ENCODE peak calls at places on chromosomes 1 and 21, in four cellular contexts. D is cerebellum, U is anterior cingulate cortex, F is Ammon's horn. C is an unnamed sample.

GRCh38 chr1:208166340-208167138 is 77.6 kb downstream of the PLXNA2 start:
- DNase-seq in U (no peak), D (no peak), F (no peak), C (no peak)

GRCh38 chr1:95924684-95925083 is 690.7 kb downstream of the RWDD3 start:
- DNase-seq in F (no peak), D (no peak), U (no peak), C (no peak)

GRCh38 chr1:208098758-208099157 is 145.4 kb downstream of the PLXNA2 start:
- DNase-seq in D (no peak), U (no peak), F (no peak), C (no peak)

GRCh38 chr1:119332626-119333025 is 36.0 kb upstream of the HAO2 start:
- DNase-seq in U (no peak), D (no peak), F (no peak), C (no peak)

GRCh38 chr1:181353526-181353925 is 129.8 kb upstream of the CACNA1E start:
- DNase-seq in D (no peak), U (no peak), F (no peak), C (no peak)

GRCh38 chr1:169180167-169180566 is 73.7 kb downstream of the ATP1B1 start:
- DNase-seq in F (no peak), D (no peak), U (no peak), C (no peak)

GRCh38 chr1:179781962-179782361 is 38.9 kb downstream of the FAM163A start:
- DNase-seq in U (no peak), D (no peak), F (no peak), C (no peak)

GRCh38 chr21:28632718-28633408 is 359.8 kb downstream of the LTN1 start:
- DNase-seq in D (no peak), U (no peak), F (no peak), C (no peak)

GRCh38 chr1:13779930-13780329 is 79.9 kb downstream of the PRDM2 start:
- DNase-seq in D (no peak), F (no peak), U (no peak), C (no peak)

GRCh38 chr1:2478100-2478499 is 2.0 kb downstream of the PLCH2 start:
- DNase-seq in U (no peak), D (no peak), F (no peak), C (no peak)

GRCh38 chr1:34408011-34408410 is 231.3 kb downstream of the C1orf94 start:
- DNase-seq in D (no peak), U (no peak), F (no peak), C (no peak)

GRCh38 chr1:61184035-61184713 is 101.8 kb downstream of the NFIA start:
- DNase-seq in U (peak), F (peak), D (peak), C (peak)

GRCh38 chr21:34185051-34185750 is 111.8 kb downstream of the MRPS6 start:
- DNase-seq in F (no peak), D (no peak), U (no peak), C (no peak)

GRCh38 chr1:51316113-51316763 is 14.1 kb downstream of the TTC39A start:
- DNase-seq in F (no peak), U (no peak), D (no peak), C (no peak)

GRCh38 chr21:33937146-33937545 is 21.5 kb upstream of the ATP5PO start:
- DNase-seq in U (no peak), D (no peak), F (no peak), C (no peak)

GRCh38 chr1:235468970-235469369 is 35.3 kb downstream of the B3GALNT2 start:
- DNase-seq in D (no peak), U (no peak), F (no peak), C (no peak)

GRCh38 chr1:47226121-47226977 is 5.7 kb downstream of the TAL1 start:
- DNase-seq in D (no peak), F (no peak), U (no peak), C (no peak)

GRCh38 chr1:15799928-15800835 is 7.3 kb downstream of the UQCRHL start:
- DNase-seq in F (peak), D (peak), U (no peak), C (no peak)

GRCh38 chr21:29610960-29611359 is 312.2 kb downstream of the BACH1 start:
- DNase-seq in D (no peak), F (no peak), U (no peak), C (no peak)

GRCh38 chr21:42677339-42678117 is 24.1 kb downstream of the PDE9A start:
- DNase-seq in F (no peak), U (no peak), D (no peak), C (no peak)

GRCh38 chr1:11670747-11671146 is 6.7 kb downstream of the FBXO6 start:
- DNase-seq in F (no peak), D (no peak), U (no peak), C (no peak)

GRCh38 chr21:17118638-17119384 is 394.0 kb upstream of the CXADR start:
- DNase-seq in F (no peak), D (no peak), U (no peak), C (no peak)

GRCh38 chr1:167922023-167922422 is 8.1 kb upstream of the ADCY10 start:
- DNase-seq in U (no peak), F (no peak), D (no peak), C (no peak)

GRCh38 chr1:2604854-2605753 is 18.5 kb downstream of the PRXL2B start:
- DNase-seq in F (no peak), U (no peak), D (no peak), C (no peak)

GRCh38 chr1:154075746-154076145 is 79.1 kb downstream of the NUP210L start:
- DNase-seq in F (no peak), D (no peak), U (no peak), C (no peak)

GRCh38 chr21:29376556-29376955 is 77.8 kb downstream of the BACH1 start:
- DNase-seq in F (peak), U (no peak), D (no peak), C (no peak)

GRCh38 chr1:202710070-202711025 is at the start of gene SYT2:
- DNase-seq in U (no peak), D (peak), F (peak), C (no peak)

GRCh38 chr1:181551249-181551648 is 67.9 kb downstream of the CACNA1E start:
- DNase-seq in D (peak), U (peak), F (peak), C (peak)

GRCh38 chr1:79353224-79353623 is 346.7 kb upstream of the ADGRL4 start:
- DNase-seq in U (no peak), F (peak), D (no peak), C (no peak)

GRCh38 chr1:9601942-9602793 is 13.5 kb downstream of the TMEM201 start:
- DNase-seq in F (no peak), D (no peak), U (no peak), C (no peak)

GRCh38 chr1:88276158-88276557 is 407.9 kb upstream of the PKN2 start:
- DNase-seq in F (no peak), U (no peak), D (no peak), C (no peak)

GRCh38 chr1:3869751-3870301 is 12.6 kb downstream of the DFFB start:
- DNase-seq in F (no peak), U (no peak), D (no peak), C (no peak)

GRCh38 chr1:205144751-205145150 is 23.0 kb upstream of the RBBP5 start:
- DNase-seq in U (no peak), D (no peak), F (no peak), C (no peak)

C was measured in midbrain.